ENCODE peak calls at places on chromosome 21, in seven cellular contexts. Y is prostate gland, T is H1, Z is uterus, W is stomach, J is tibial nerve, M is adrenal gland. O is an unnamed sample.

GRCh38 chr21:45983981-45984551 is 2.5 kb downstream of the COL6A1 start:
- DNase-seq in W (no peak), Z (peak; percentile 61), Y (no peak), T (no peak), M (no peak), J (no peak), O (peak; percentile 48)

GRCh38 chr21:23686737-23687136 is 1920.5 kb downstream of the MRPL39 start:
- DNase-seq in W (no peak), M (no peak), Y (no peak), Z (no peak), T (no peak), J (no peak), O (no peak)

GRCh38 chr21:46247699-46248460 is 19.3 kb upstream of the LSS start:
- DNase-seq in J (no peak), W (no peak), Y (no peak), T (no peak), M (no peak), Z (no peak), O (no peak)

GRCh38 chr21:37461494-37461893 is 94.9 kb downstream of the DYRK1A start:
- DNase-seq in T (no peak), Z (no peak), M (no peak), J (no peak), Y (no peak), W (no peak), O (no peak)

GRCh38 chr21:45461369-45461750 is 56.4 kb downstream of the COL18A1 start:
- DNase-seq in J (no peak), W (no peak), T (no peak), Z (no peak), M (no peak), Y (no peak), O (no peak)

GRCh38 chr21:42250422-42251403 is 31.8 kb downstream of the ABCG1 start:
- DNase-seq in T (no peak), Z (no peak), J (no peak), Y (no peak), M (peak; percentile 70), W (no peak), O (no peak)

GRCh38 chr21:45699251-45699942 is 55.9 kb downstream of the PCBP3 start:
- DNase-seq in Y (no peak), W (no peak), T (no peak), Z (no peak), J (no peak), M (no peak), O (no peak)

GRCh38 chr21:15034126-15034848 is 30.5 kb downstream of the NRIP1 start:
- DNase-seq in Z (no peak), T (no peak), Y (no peak), M (no peak), J (no peak), W (no peak), O (no peak)

GRCh38 chr21:36780861-36781260 is 81.9 kb downstream of the SIM2 start:
- DNase-seq in T (no peak), M (no peak), W (no peak), Z (no peak), J (no peak), Y (no peak), O (no peak)

GRCh38 chr21:42556476-42556875 is 42.8 kb downstream of the SLC37A1 start:
- DNase-seq in T (no peak), Z (peak; percentile 3), M (peak; percentile 2), J (no peak), Y (no peak), W (no peak), O (no peak)

GRCh38 chr21:35116777-35117176 is 67.7 kb upstream of the RUNX1 start:
- DNase-seq in Z (no peak), Y (no peak), M (no peak), J (no peak), T (no peak), W (no peak), O (no peak)

GRCh38 chr21:46397211-46397905 is 61.3 kb upstream of the DIP2A start:
- DNase-seq in Z (no peak), J (no peak), Y (no peak), M (no peak), W (no peak), T (no peak), O (no peak)

GRCh38 chr21:35294231-35294898 is 245.3 kb upstream of the RUNX1 start:
- DNase-seq in W (peak; percentile 54), Y (peak; percentile 28), Z (no peak), J (no peak), M (no peak), T (no peak), O (no peak)

GRCh38 chr21:34857122-34857713 is 188.4 kb downstream of the CLIC6 start:
- DNase-seq in Z (no peak), M (no peak), T (no peak), W (no peak), J (no peak), Y (no peak), O (no peak)

GRCh38 chr21:40631201-40631600 is 215.8 kb downstream of the DSCAM start:
- DNase-seq in T (no peak), M (no peak), Z (no peak), J (no peak), Y (no peak), W (no peak), O (no peak)

GRCh38 chr21:36901575-36901974 is 64.9 kb downstream of the HLCS start:
- DNase-seq in M (no peak), Z (no peak), W (no peak), Y (no peak), J (no peak), T (no peak), O (no peak)

GRCh38 chr21:41848971-41849580 is 30.1 kb downstream of the PRDM15 start:
- DNase-seq in Z (no peak), M (no peak), J (no peak), W (no peak), T (no peak), Y (no peak), O (no peak)

GRCh38 chr21:29677326-29677725 is 262.5 kb downstream of the GRIK1 start:
- DNase-seq in J (no peak), W (no peak), T (no peak), Y (no peak), M (no peak), Z (no peak), O (no peak)

GRCh38 chr21:39033878-39034589 is 149.2 kb downstream of the PSMG1 start:
- DNase-seq in T (no peak), Y (peak; percentile 75), Z (no peak), W (peak; percentile 63), J (no peak), M (no peak), O (peak; percentile 97)
- TF ChIP-seq POLR2A in T (no peak), Y (peak; percentile 24), Z (no peak), W (no peak), J (no peak), M (no peak), O (peak; percentile 55)

GRCh38 chr21:27145134-27145798 is 178.4 kb upstream of the ADAMTS5 start:
- DNase-seq in J (no peak), Z (no peak), M (no peak), T (no peak), W (no peak), Y (no peak), O (no peak)

GRCh38 chr21:27146268-27146667 is 179.4 kb upstream of the ADAMTS5 start:
- DNase-seq in Z (no peak), Y (no peak), M (no peak), T (no peak), W (no peak), J (no peak), O (no peak)

GRCh38 chr21:27152996-27153395 is 186.1 kb upstream of the ADAMTS5 start:
- DNase-seq in W (no peak), M (no peak), Z (no peak), Y (no peak), J (no peak), T (no peak), O (no peak)

GRCh38 chr21:27154451-27155129 is 187.7 kb upstream of the ADAMTS5 start:
- DNase-seq in J (no peak), Y (no peak), W (no peak), M (no peak), Z (peak; percentile 64), T (no peak), O (no peak)

GRCh38 chr21:27149034-27149433 is 182.1 kb upstream of the ADAMTS5 start:
- DNase-seq in J (no peak), T (no peak), W (no peak), M (no peak), Y (no peak), Z (no peak), O (no peak)
- TF ChIP-seq POLR2A in J (no peak), T (no peak), W (no peak), M (no peak), Y (no peak), Z (no peak), O (no peak)

DNA sequence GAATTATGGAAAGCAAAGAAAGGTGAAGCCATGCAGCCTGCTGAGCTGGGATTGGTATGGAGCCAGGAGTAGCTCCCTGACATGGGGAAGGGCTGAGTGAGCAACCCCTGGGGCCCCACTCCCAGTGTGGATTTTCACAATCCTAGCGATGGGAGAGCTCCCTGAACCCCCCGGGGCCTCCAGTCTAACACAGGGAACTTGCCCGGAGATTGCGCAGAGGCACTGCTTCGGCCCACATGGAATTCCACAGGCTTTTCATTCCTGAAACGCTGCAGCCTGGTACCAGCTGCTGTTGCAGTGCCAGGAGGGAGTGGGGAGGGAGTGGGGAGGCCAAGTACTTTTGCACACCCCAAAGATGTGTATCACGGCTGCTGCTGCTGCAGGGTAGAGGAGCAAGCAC is 110.4 kb upstream of the C21orf91 start:
- DNase-seq in M (no peak), Z (no peak), T (no peak), Y (no peak), J (no peak), W (no peak), O (no peak)
- TF ChIP-seq POLR2A in M (no peak), Z (no peak), T (no peak), Y (no peak), J (no peak), W (no peak), O (no peak)

DNA sequence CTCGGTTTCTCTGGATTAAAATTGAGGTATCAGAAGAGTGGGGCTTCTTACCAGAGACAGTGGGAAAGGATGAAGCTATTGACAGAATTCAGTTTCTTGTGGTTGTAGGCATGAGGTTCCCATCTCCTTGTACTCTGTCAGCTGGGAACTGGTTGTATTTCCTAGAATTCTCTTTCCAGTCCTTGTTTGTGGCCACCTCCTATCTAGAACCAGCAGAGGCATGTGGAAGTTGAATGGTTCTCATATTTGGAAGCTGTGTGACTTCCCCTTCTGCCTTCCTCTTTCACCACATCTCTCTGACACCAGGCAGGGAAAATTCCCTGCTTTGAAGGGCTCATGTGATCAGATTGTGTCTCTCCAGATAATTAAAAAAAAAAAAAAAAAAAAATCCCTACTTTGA is 457.7 kb upstream of the ADAMTS5 start:
- DNase-seq in J (no peak), T (no peak), Z (no peak), W (no peak), M (no peak), Y (no peak), O (no peak)
- TF ChIP-seq POLR2A in J (no peak), T (no peak), Z (no peak), W (no peak), M (no peak), Y (no peak), O (no peak)

GRCh38 chr21:16258834-16259611 is 529.2 kb downstream of the USP25 start:
- DNase-seq in T (no peak), J (no peak), W (no peak), M (no peak), Y (no peak), Z (no peak), O (no peak)
- TF ChIP-seq POLR2A in T (no peak), J (no peak), W (no peak), M (no peak), Y (no peak), Z (no peak), O (no peak)

GRCh38 chr21:44330698-44331097 is 8.5 kb downstream of the CFAP410 start:
- DNase-seq in Y (no peak), Z (no peak), J (no peak), T (no peak), M (no peak), W (no peak), O (no peak)
- TF ChIP-seq POLR2A in Y (no peak), Z (no peak), J (no peak), T (no peak), M (no peak), W (no peak), O (no peak)